ENCODE peak calls at places on chromosomes 12 and 14, in five cellular contexts. One of them, this sample, is unnamed.

GRCh38 chr14:30770376-30770775 is 104.0 kb upstream of the COCH start:
- DNase-seq in HepG2: no peak
- DNase-seq in H1: no peak
- DNase-seq in K562: no peak
- DNase-seq in SK-N-SH: no peak
- DNase-seq in this sample: no peak

GRCh38 chr12:115574831-115575230 is 702.7 kb downstream of the MED13L start:
- DNase-seq in HepG2: no peak
- DNase-seq in H1: no peak
- DNase-seq in K562: no peak
- DNase-seq in SK-N-SH: no peak
- DNase-seq in this sample: no peak

GRCh38 chr14:36805116-36805515 is 143.5 kb downstream of the PAX9 start:
- DNase-seq in HepG2: no peak
- DNase-seq in H1: no peak
- DNase-seq in K562: no peak
- DNase-seq in SK-N-SH: no peak
- DNase-seq in this sample: no peak

GRCh38 chr12:15329891-15330290 is 7.6 kb downstream of the PTPRO start:
- DNase-seq in HepG2: no peak
- DNase-seq in H1: no peak
- DNase-seq in K562: no peak
- DNase-seq in SK-N-SH: no peak
- DNase-seq in this sample: no peak

GRCh38 chr12:1935700-1936378 is 17.4 kb upstream of the CACNA2D4 start:
- DNase-seq in HepG2: no peak
- DNase-seq in H1: no peak
- DNase-seq in K562: no peak
- DNase-seq in SK-N-SH: peak
- DNase-seq in this sample: no peak

GRCh38 chr14:30840086-30840779 is 34.1 kb upstream of the COCH start:
- DNase-seq in HepG2: no peak
- DNase-seq in H1: no peak
- DNase-seq in K562: no peak
- DNase-seq in SK-N-SH: no peak
- DNase-seq in this sample: no peak

GRCh38 chr14:29376251-29376650 is 551.4 kb downstream of the PRKD1 start:
- DNase-seq in HepG2: no peak
- DNase-seq in H1: no peak
- DNase-seq in K562: no peak
- DNase-seq in SK-N-SH: no peak
- DNase-seq in this sample: no peak

GRCh38 chr12:52203126-52203921 is 11.5 kb upstream of the KRT80 start:
- DNase-seq in HepG2: peak
- DNase-seq in H1: no peak
- DNase-seq in K562: no peak
- DNase-seq in SK-N-SH: peak
- DNase-seq in this sample: peak

GRCh38 chr14:54472291-54472690 is 16.5 kb downstream of the GMFB start:
- DNase-seq in HepG2: no peak
- DNase-seq in H1: no peak
- DNase-seq in K562: no peak
- DNase-seq in SK-N-SH: no peak
- DNase-seq in this sample: no peak

GRCh38 chr12:121794532-121795028 is 1.1 kb upstream of the RHOF start:
- DNase-seq in HepG2: no peak
- DNase-seq in H1: no peak
- DNase-seq in K562: no peak
- DNase-seq in SK-N-SH: peak
- DNase-seq in this sample: no peak

GRCh38 chr12:53950789-53951576 is 3.7 kb upstream of the HOXC12 start:
- DNase-seq in HepG2: peak
- DNase-seq in H1: no peak
- DNase-seq in K562: no peak
- DNase-seq in SK-N-SH: no peak
- DNase-seq in this sample: no peak

GRCh38 chr12:119735079-119735478 is 67.1 kb downstream of the PRKAB1 start:
- DNase-seq in HepG2: no peak
- DNase-seq in H1: no peak
- DNase-seq in K562: no peak
- DNase-seq in SK-N-SH: no peak
- DNase-seq in this sample: no peak

GRCh38 chr14:71533800-71534199 is 398.4 kb upstream of the RGS6 start:
- DNase-seq in HepG2: no peak
- DNase-seq in H1: no peak
- DNase-seq in K562: no peak
- DNase-seq in SK-N-SH: no peak
- DNase-seq in this sample: no peak

GRCh38 chr12:99983721-99984258 is 946 bp downstream of the ANKS1B start:
- DNase-seq in HepG2: no peak
- DNase-seq in H1: no peak
- DNase-seq in K562: no peak
- DNase-seq in SK-N-SH: peak
- DNase-seq in this sample: no peak

GRCh38 chr12:68876471-68876870 is 56.5 kb downstream of the CPM start:
- DNase-seq in HepG2: no peak
- DNase-seq in H1: no peak
- DNase-seq in K562: no peak
- DNase-seq in SK-N-SH: no peak
- DNase-seq in this sample: no peak

GRCh38 chr14:99191663-99192621 is 80.1 kb downstream of the BCL11B start:
- DNase-seq in HepG2: no peak
- DNase-seq in H1: no peak
- DNase-seq in K562: no peak
- DNase-seq in SK-N-SH: no peak
- DNase-seq in this sample: no peak

GRCh38 chr12:30968211-30968610 is 41.7 kb downstream of the TSPAN11 start:
- DNase-seq in HepG2: no peak
- DNase-seq in H1: no peak
- DNase-seq in K562: no peak
- DNase-seq in SK-N-SH: no peak
- DNase-seq in this sample: no peak

GRCh38 chr12:112010415-112011344 is 2.3 kb downstream of the TMEM116 start:
- DNase-seq in HepG2: no peak
- DNase-seq in H1: no peak
- DNase-seq in K562: no peak
- DNase-seq in SK-N-SH: no peak
- DNase-seq in this sample: no peak

GRCh38 chr12:112900298-112901145 is 6.2 kb upstream of the OAS1 start:
- DNase-seq in HepG2: peak
- DNase-seq in H1: peak
- DNase-seq in K562: peak
- DNase-seq in SK-N-SH: peak
- DNase-seq in this sample: peak

GRCh38 chr12:131101703-131102492 is 148.2 kb downstream of the ADGRD1 start:
- DNase-seq in HepG2: no peak
- DNase-seq in H1: no peak
- DNase-seq in K562: no peak
- DNase-seq in SK-N-SH: no peak
- DNase-seq in this sample: no peak

GRCh38 chr12:53967451-53968059 is 5.4 kb upstream of the HOXC11 start:
- DNase-seq in HepG2: no peak
- DNase-seq in H1: no peak
- DNase-seq in K562: no peak
- DNase-seq in SK-N-SH: no peak
- DNase-seq in this sample: no peak

GRCh38 chr12:47834199-47835016 is 14.7 kb upstream of the HDAC7 start:
- DNase-seq in HepG2: no peak
- DNase-seq in H1: no peak
- DNase-seq in K562: peak
- DNase-seq in SK-N-SH: no peak
- DNase-seq in this sample: no peak

GRCh38 chr12:96670334-96670899 is 181.0 kb downstream of the CFAP54 start:
- DNase-seq in HepG2: peak
- DNase-seq in H1: no peak
- DNase-seq in K562: no peak
- DNase-seq in SK-N-SH: no peak
- DNase-seq in this sample: no peak

GRCh38 chr14:77965919-77966435 is 166.1 kb downstream of the ADCK1 start:
- DNase-seq in HepG2: peak
- DNase-seq in H1: peak
- DNase-seq in K562: peak
- DNase-seq in SK-N-SH: peak
- DNase-seq in this sample: peak

GRCh38 chr14:93220509-93220908 is 13.5 kb downstream of the UBR7 start:
- DNase-seq in HepG2: no peak
- DNase-seq in H1: no peak
- DNase-seq in K562: no peak
- DNase-seq in SK-N-SH: no peak
- DNase-seq in this sample: no peak

GRCh38 chr12:104643921-104644669 is 187.3 kb downstream of the CHST11 start:
- DNase-seq in HepG2: no peak
- DNase-seq in H1: no peak
- DNase-seq in K562: no peak
- DNase-seq in SK-N-SH: peak
- DNase-seq in this sample: peak

GRCh38 chr12:27549801-27550652 is 26.0 kb downstream of the PPFIBP1 start:
- DNase-seq in HepG2: peak
- DNase-seq in H1: no peak
- DNase-seq in K562: peak
- DNase-seq in SK-N-SH: no peak
- DNase-seq in this sample: peak

GRCh38 chr12:116980083-116980482 is 69.3 kb downstream of the FBXW8 start:
- DNase-seq in HepG2: no peak
- DNase-seq in H1: no peak
- DNase-seq in K562: no peak
- DNase-seq in SK-N-SH: no peak
- DNase-seq in this sample: no peak

GRCh38 chr12:116977465-116978380 is 67.0 kb downstream of the FBXW8 start:
- DNase-seq in HepG2: no peak
- DNase-seq in H1: no peak
- DNase-seq in K562: no peak
- DNase-seq in SK-N-SH: no peak
- DNase-seq in this sample: no peak

GRCh38 chr12:116979109-116979508 is 68.4 kb downstream of the FBXW8 start:
- DNase-seq in HepG2: no peak
- DNase-seq in H1: no peak
- DNase-seq in K562: no peak
- DNase-seq in SK-N-SH: peak
- DNase-seq in this sample: no peak

GRCh38 chr12:116971222-116971621 is 60.5 kb downstream of the FBXW8 start:
- DNase-seq in HepG2: no peak
- DNase-seq in H1: no peak
- DNase-seq in K562: no peak
- DNase-seq in SK-N-SH: no peak
- DNase-seq in this sample: no peak

DNA sequence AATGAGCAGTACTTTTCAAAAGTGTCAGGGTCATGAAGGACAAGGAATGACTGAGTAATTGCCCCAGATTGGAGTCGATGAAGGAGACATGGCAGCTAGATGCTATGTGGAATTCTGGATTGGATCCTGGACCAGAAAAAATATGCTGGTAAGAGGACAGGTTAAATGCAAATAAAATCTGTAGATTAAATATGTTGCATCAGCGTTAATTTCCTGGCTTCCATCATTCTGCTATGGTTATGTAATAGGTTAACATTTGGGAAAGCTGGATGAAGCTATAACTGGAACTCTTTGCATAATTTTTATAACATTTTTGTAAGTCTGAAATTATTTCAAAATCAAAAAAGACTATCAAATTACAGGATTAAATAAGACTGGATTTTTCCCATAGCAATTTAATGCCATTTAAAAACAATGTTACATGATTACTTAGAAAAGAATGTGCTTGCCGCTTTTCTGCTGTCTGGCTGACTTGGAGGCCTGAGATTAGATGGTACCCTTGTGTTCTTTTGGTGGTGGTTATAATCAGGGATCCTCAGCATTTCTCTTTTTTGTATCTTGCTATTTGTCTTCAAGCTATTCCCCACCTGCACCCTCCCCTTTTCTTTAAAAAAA is 65.1 kb downstream of the FBXW8 start:
- DNase-seq in HepG2: no peak
- DNase-seq in H1: no peak
- DNase-seq in K562: no peak
- DNase-seq in SK-N-SH: no peak
- DNase-seq in this sample: no peak
- TF ChIP-seq GABPA in HepG2: no peak
- TF ChIP-seq GABPA in H1: no peak
- TF ChIP-seq GABPA in K562: no peak
- TF ChIP-seq GABPA in SK-N-SH: no peak
- TF ChIP-seq GABPA in this sample: no peak

GRCh38 chr12:98656289-98657101 is 11.4 kb downstream of the APAF1 start:
- DNase-seq in HepG2: no peak
- DNase-seq in H1: no peak
- DNase-seq in K562: no peak
- DNase-seq in SK-N-SH: no peak
- DNase-seq in this sample: no peak
- TF ChIP-seq GABPA in HepG2: no peak
- TF ChIP-seq GABPA in H1: no peak
- TF ChIP-seq GABPA in K562: no peak
- TF ChIP-seq GABPA in SK-N-SH: no peak
- TF ChIP-seq GABPA in this sample: no peak

DNA sequence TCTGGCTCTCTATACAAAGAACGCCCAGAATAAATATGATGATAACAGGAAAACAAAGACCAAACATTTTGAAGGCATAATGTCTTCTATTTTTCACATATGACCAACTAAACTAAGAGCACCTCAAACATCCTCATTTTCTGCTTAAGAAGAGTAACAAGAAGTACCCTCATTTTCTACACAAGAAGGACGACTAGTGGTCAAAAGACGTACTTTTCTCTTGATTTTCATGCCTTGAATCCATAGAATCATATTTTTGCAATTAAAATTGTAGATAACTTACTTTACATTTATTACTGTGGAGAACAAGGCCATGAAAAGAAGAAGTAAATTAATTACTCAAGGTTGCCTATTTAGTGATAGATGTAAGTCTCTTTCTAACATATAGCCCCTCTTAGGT is 358.6 kb downstream of the DUSP6 start:
- DNase-seq in HepG2: peak
- DNase-seq in H1: no peak
- DNase-seq in K562: no peak
- DNase-seq in SK-N-SH: peak
- DNase-seq in this sample: no peak
- TF ChIP-seq GABPA in HepG2: no peak
- TF ChIP-seq GABPA in H1: no peak
- TF ChIP-seq GABPA in K562: no peak
- TF ChIP-seq GABPA in SK-N-SH: no peak
- TF ChIP-seq GABPA in this sample: no peak

DNA sequence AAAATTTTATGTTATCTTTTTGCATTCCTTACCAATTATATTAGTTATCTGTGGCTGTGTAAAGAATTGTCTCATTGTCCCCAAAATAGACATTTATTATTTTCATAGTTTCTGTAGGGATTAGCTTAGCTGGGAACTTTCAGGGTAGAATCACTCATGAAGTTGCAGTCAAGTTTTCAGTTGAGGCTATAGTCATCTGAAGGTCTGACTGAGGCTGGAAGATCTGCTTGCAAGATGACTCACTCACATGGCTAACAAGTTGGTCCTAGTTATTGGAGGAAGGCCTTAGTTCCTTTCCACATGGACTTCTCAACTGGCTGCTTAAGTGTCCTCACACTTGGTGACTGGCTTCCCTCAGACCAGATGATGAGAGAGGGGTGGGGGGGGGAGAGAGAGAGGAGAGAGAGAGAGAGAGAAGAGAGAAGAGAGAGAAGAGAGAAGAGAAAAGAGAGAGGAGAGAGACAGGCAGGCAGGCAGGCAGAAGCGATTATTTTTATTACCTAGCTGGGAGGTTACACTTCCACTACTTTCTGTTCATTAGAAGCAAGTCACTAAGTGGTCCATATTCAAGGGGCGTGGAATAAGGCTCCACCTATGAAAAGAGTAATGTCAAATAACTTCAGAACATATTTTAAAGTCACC is 6.4 kb downstream of the AP5M1 start:
- DNase-seq in HepG2: no peak
- DNase-seq in H1: no peak
- DNase-seq in K562: no peak
- DNase-seq in SK-N-SH: no peak
- DNase-seq in this sample: no peak
- TF ChIP-seq GABPA in HepG2: no peak
- TF ChIP-seq GABPA in H1: no peak
- TF ChIP-seq GABPA in K562: no peak
- TF ChIP-seq GABPA in SK-N-SH: no peak
- TF ChIP-seq GABPA in this sample: no peak